ENCODE peak calls at places on chromosomes 12 and 14, in five cellular contexts. T, K, G, V and H are unnamed samples.

GRCh38 chr12:53336137-53336785 is at the start of gene SP7:
- DNase-seq in K (peak), G (peak), T (no peak), V (no peak), H (no peak)

GRCh38 chr12:70178038-70178437 is 65.2 kb upstream of the CNOT2 start:
- DNase-seq in G (no peak), K (peak), V (no peak), T (no peak), H (no peak)

GRCh38 chr14:51236314-51236713 is 3.7 kb upstream of the TMX1 start:
- DNase-seq in T (no peak), K (no peak), G (no peak), V (no peak), H (no peak)

GRCh38 chr14:21990116-21990515 is 316.5 kb upstream of the OR4E1 start:
- DNase-seq in T (no peak), G (no peak), K (no peak), V (no peak), H (no peak)

GRCh38 chr14:53881161-53881846 is 75.3 kb downstream of the BMP4 start:
- DNase-seq in G (no peak), V (no peak), K (peak), T (no peak), H (no peak)

GRCh38 chr14:85531594-85532391 is 1.8 kb downstream of the FLRT2 start:
- DNase-seq in T (peak), G (peak), V (peak), K (peak), H (no peak)

GRCh38 chr14:29584992-29585391 is 342.7 kb downstream of the PRKD1 start:
- DNase-seq in V (peak), G (peak), K (peak), T (peak), H (no peak)

GRCh38 chr12:114399664-114400211 is 6.2 kb downstream of the TBX5 start:
- DNase-seq in G (no peak), T (no peak), V (no peak), K (no peak), H (peak)

GRCh38 chr12:88633312-88633711 is 53.0 kb upstream of the KITLG start:
- DNase-seq in G (no peak), T (no peak), K (no peak), V (no peak), H (no peak)

GRCh38 chr12:81229718-81230117 is 151.8 kb downstream of the ACSS3 start:
- DNase-seq in T (no peak), V (no peak), G (no peak), K (no peak), H (peak)

GRCh38 chr12:49026678-49027480 is 8.3 kb upstream of the PRKAG1 start:
- DNase-seq in T (no peak), V (no peak), G (peak), K (no peak), H (no peak)

GRCh38 chr12:74108729-74109128 is 428.9 kb upstream of the ATXN7L3B start:
- DNase-seq in K (no peak), G (no peak), V (no peak), T (no peak), H (no peak)

GRCh38 chr14:92651793-92652382 is 96.5 kb downstream of the LGMN start:
- DNase-seq in T (peak), G (peak), V (peak), K (no peak), H (no peak)

GRCh38 chr14:73784065-73784987 is 67.3 kb upstream of the PTGR2 start:
- DNase-seq in G (no peak), K (peak), T (no peak), V (no peak), H (no peak)

GRCh38 chr12:97300431-97300830 is 162.2 kb upstream of the RMST start:
- DNase-seq in K (no peak), G (no peak), V (no peak), T (no peak), H (no peak)

GRCh38 chr12:15708396-15709070 is 80.7 kb downstream of the EPS8 start:
- DNase-seq in V (no peak), T (no peak), K (no peak), G (no peak), H (no peak)

GRCh38 chr12:1103051-1103450 is 112.0 kb downstream of the ERC1 start:
- DNase-seq in T (no peak), G (no peak), V (no peak), K (no peak), H (no peak)

DNA sequence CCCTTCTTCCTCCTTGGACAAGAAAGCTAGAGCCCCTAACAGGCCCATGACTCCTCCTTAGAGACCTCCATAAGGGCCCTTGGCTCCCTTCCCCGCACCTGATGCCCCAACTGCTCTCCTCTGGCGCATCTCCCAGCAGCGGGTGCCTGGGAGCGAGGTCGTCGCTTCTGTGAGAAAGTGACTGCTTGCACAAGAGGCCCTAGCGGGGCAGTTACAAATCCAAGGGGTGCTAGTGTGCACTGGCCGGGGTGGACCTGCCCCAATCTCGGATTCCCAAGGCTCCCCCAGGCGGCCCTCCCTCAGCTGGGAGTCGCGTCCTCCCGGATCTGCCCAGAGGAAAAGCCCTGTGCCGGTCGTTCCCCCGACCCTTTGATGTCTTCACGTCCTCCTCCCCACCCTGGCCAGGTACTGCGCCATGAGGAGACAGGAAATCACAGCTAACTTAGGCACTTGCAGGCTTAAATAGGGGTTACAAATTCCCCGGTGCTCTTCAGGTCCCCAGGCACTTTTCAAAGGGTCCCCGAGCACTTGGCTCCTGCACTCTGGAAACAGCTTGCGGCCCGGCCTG is 2.8 kb downstream of the NKX2-8 start:
- DNase-seq in K (no peak), T (no peak), G (no peak), V (no peak), H (no peak)
- TF ChIP-seq CTCF in K (no peak), T (no peak), G (no peak), V (no peak), H (no peak)

GRCh38 chr14:61558271-61558670 is 137.0 kb upstream of the HIF1A start:
- DNase-seq in G (no peak), K (no peak), V (no peak), T (no peak), H (no peak)

GRCh38 chr14:61561144-61561543 is 134.2 kb upstream of the HIF1A start:
- DNase-seq in V (no peak), K (peak), G (no peak), T (no peak), H (no peak)

GRCh38 chr14:61559641-61560201 is 135.6 kb upstream of the HIF1A start:
- DNase-seq in K (no peak), G (no peak), V (no peak), T (no peak), H (no peak)

GRCh38 chr14:61561657-61562276 is 133.5 kb upstream of the HIF1A start:
- DNase-seq in T (peak), G (peak), V (peak), K (peak), H (no peak)

GRCh38 chr14:61560323-61560722 is 135.0 kb upstream of the HIF1A start:
- DNase-seq in V (no peak), T (no peak), G (no peak), K (no peak), H (no peak)
- H3K4me3 ChIP-seq in V (no peak), T (no peak), G (no peak), K (no peak), H (no peak)

DNA sequence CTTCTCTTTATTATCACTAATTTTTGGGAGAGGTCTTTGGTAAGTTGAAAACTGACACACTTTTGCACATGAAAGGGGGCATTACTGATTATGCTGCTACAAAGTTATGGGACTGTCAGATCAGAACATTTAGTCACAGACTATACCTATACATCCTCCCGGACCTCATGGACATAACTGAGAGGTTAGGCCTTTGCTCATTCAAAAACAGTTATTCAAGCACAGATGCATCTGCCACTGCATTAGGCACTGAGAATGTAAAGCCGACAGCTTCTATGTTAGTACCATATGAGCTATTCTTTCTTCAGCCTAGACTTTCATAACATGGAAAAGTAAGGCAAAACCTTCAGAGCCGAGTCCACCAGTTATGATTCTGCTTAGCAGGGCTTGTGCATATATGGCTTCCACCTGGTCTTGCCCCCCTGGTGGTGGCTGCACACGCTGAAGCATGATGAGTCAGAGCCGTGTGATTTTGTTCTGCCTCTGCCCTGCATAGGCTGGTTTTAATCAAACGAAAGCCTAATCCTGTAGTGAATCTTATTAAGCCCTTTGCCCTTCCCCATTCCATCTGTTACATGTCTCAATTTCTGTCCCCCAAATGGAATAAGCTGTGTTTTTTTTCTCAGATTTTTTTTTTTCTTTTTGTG is 21.8 kb upstream of the RNU6-8 start:
- DNase-seq in V (no peak), G (peak), T (peak), K (peak), H (no peak)
- TF ChIP-seq CTCF in V (no peak), G (peak), T (no peak), K (peak), H (peak)

DNA sequence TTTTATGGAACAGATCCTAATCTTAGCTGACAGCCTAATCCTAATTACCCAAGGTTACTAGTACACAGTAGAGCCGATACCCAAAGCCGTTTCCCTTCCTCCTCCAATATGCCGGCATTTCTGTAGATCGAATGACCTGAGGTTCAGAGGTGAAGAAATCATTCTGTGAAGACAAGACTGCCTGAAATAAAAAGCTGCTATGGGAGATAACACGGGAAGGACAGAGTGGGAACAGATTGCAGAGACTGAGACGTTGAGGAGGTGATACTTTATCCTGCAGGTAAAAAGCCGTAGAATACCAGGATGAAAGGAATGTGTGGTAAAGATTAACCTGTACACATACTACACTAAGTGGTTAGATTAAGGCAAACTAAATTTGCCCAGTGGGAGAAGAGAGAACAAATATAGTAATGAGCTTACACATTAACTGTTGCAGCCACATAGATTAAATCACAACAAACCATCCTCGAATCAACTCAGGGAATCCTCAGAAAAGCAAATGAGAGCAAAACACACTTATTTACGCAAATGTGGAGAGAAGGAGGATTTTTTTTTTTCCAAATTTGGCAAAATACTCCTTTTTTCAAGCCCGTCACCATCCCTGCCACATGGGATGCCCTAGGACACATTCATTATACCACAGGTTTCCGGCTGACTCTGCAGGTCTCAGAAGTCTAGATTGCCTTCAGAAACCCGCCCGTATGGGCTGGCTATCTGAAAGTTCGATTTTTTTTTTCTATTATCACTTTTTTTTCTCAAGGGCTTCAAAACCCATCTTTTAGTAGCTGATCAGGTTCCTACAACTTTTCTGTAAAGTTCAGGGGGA is 188.0 kb downstream of the TTC8 start:
- DNase-seq in G (no peak), V (no peak), K (no peak), T (no peak), H (no peak)
- H3K4me3 ChIP-seq in G (no peak), V (no peak), K (no peak), T (no peak), H (no peak)

GRCh38 chr14:75578099-75578785 is at the start of gene FLVCR2:
- DNase-seq in K (peak), T (peak), G (peak), V (peak), H (peak)

GRCh38 chr14:75577090-75577489 is 1.3 kb upstream of the FLVCR2 start:
- DNase-seq in K (no peak), T (no peak), V (no peak), G (no peak), H (no peak)

GRCh38 chr14:75579882-75580281 is 1.5 kb downstream of the FLVCR2 start:
- DNase-seq in V (no peak), G (no peak), T (peak), K (no peak), H (no peak)

GRCh38 chr14:75577724-75578098 is 709 bp upstream of the FLVCR2 start:
- DNase-seq in K (peak), G (peak), V (peak), T (peak), H (peak)

GRCh38 chr14:75578786-75579781 is 664 bp downstream of the FLVCR2 start:
- DNase-seq in G (peak), V (peak), T (no peak), K (peak), H (peak)
- TF ChIP-seq CTCF in G (peak), V (no peak), T (peak), K (no peak), H (peak)

GRCh38 chr14:68312884-68313725 is 479.8 kb downstream of the ZFP36L1 start:
- DNase-seq in T (no peak), G (no peak), V (no peak), K (no peak), H (no peak)

GRCh38 chr14:68314642-68315041 is 478.2 kb downstream of the ZFP36L1 start:
- DNase-seq in K (no peak), G (no peak), T (no peak), V (no peak), H (no peak)

GRCh38 chr14:68309631-68310030 is 483.2 kb downstream of the ZFP36L1 start:
- DNase-seq in G (no peak), V (no peak), T (peak), K (no peak), H (no peak)

GRCh38 chr14:68309121-68309520 is 483.7 kb downstream of the ZFP36L1 start:
- DNase-seq in G (no peak), T (no peak), K (no peak), V (no peak), H (no peak)

DNA sequence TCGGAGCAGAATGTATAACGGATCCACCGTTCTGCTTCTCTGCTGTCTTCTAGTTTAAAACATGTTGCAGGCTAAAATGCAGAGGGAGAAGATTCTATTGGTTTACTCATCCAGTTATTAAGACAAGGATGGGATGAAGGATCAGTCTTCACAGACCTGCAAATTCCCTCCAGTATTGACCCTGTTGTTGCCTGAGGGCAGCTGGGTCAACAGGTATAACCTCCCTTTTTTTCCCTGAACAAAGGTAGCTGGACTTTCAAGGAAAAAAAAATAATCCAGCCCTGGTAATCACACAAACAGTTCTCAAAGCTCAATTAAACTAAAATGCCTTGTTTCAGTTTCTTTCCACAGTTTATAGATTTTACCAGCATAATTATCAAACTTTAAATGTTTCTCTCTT is 480.6 kb downstream of the ZFP36L1 start:
- DNase-seq in G (no peak), V (no peak), K (no peak), T (no peak), H (no peak)
- H3K4me3 ChIP-seq in G (no peak), V (no peak), K (no peak), T (no peak), H (no peak)

GRCh38 chr12:43736921-43737440 is 21.6 kb downstream of the PUS7L start:
- DNase-seq in K (peak), V (no peak), G (no peak), T (no peak), H (no peak)

GRCh38 chr12:43728698-43729097 is 29.9 kb downstream of the PUS7L start:
- DNase-seq in G (no peak), T (no peak), K (no peak), V (no peak), H (no peak)

GRCh38 chr12:43737646-43738045 is 20.9 kb downstream of the PUS7L start:
- DNase-seq in K (peak), G (no peak), T (no peak), V (no peak), H (no peak)

GRCh38 chr12:43730283-43730682 is 28.3 kb downstream of the PUS7L start:
- DNase-seq in K (no peak), V (no peak), T (no peak), G (no peak), H (no peak)

GRCh38 chr12:43733687-43734086 is 24.9 kb downstream of the PUS7L start:
- DNase-seq in K (no peak), T (no peak), V (no peak), G (no peak), H (no peak)
- TF ChIP-seq CTCF in K (no peak), T (no peak), V (no peak), G (no peak), H (peak)

DNA sequence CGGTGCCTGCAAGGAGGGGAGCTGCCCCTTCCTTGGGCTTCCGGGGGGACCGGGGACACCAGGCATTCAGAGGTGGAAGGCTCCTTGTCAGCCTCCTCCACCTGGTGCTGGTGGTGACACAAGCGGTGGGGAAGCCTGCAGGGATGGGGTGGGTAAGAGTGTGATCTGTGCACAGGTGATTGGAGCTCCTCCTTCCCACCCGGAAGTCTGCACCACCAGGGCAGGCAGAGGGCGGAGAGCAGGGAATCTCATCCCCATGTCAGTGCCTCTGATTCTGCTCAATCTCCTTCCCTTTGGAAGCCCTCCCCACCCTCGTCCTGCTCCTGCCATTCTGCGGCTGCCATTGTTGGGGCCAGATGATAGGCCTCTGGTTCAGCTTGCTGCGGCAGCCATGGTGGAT is 238.1 kb upstream of the CRY1 start:
- DNase-seq in G (no peak), V (no peak), K (no peak), T (no peak), H (no peak)
- H3K4me3 ChIP-seq in G (no peak), V (no peak), K (no peak), T (no peak), H (no peak)

GRCh38 chr14:32298346-32298745 is 30.8 kb upstream of the AKAP6 start:
- DNase-seq in V (no peak), K (peak), G (no peak), T (no peak), H (no peak)
- TF ChIP-seq CTCF in V (no peak), K (no peak), G (no peak), T (no peak), H (no peak)

GRCh38 chr14:36663404-36664321 is 2.0 kb downstream of the PAX9 start:
- DNase-seq in T (no peak), V (no peak), K (peak), G (peak), H (no peak)
- H3K4me3 ChIP-seq in T (peak), V (no peak), K (peak), G (peak), H (no peak)